ENCODE peak calls at places on chromosomes 7 and 10, in six cellular contexts. Y, E, V, X, F and W are unnamed samples.

GRCh38 chr10:44413416-44413815 is 28.5 kb upstream of the CXCL12 start:
- DNase-seq in F (no peak), V (no peak), E (no peak), Y (no peak), X (no peak), W (no peak)

GRCh38 chr7:140899883-140900282 is 24.8 kb downstream of the BRAF start:
- DNase-seq in X (no peak), F (no peak), E (no peak), Y (no peak), V (no peak), W (no peak)

GRCh38 chr7:34191766-34192550 is 286.6 kb downstream of the BMPER start:
- DNase-seq in X (no peak), F (no peak), V (no peak), E (no peak), Y (no peak), W (no peak)

GRCh38 chr7:54831644-54832095 is 72.7 kb upstream of the SEC61G start:
- DNase-seq in X (no peak), V (no peak), F (no peak), E (peak), Y (no peak), W (peak)

GRCh38 chr7:20197125-20197524 is 20.1 kb downstream of the MACC1 start:
- DNase-seq in X (no peak), E (no peak), V (no peak), F (no peak), Y (no peak), W (no peak)

GRCh38 chr10:124732931-124733536 is 11.1 kb downstream of the FAM53B start:
- DNase-seq in F (peak), V (peak), X (no peak), Y (peak), E (peak), W (no peak)

GRCh38 chr7:154953006-154953684 is 49.8 kb downstream of the PAXIP1 start:
- DNase-seq in V (no peak), F (peak), X (peak), E (peak), Y (peak), W (no peak)

GRCh38 chr10:35422236-35422635 is 85.9 kb downstream of the CCNY start:
- DNase-seq in E (peak), X (no peak), Y (no peak), V (no peak), F (no peak), W (no peak)

GRCh38 chr10:5583525-5584175 is 58.9 kb downstream of the CALML3 start:
- DNase-seq in V (peak), Y (no peak), E (peak), F (no peak), X (no peak), W (peak)

GRCh38 chr10:108673756-108674155 is 1249.6 kb downstream of the XPNPEP1 start:
- DNase-seq in F (no peak), E (no peak), Y (no peak), V (no peak), X (no peak), W (no peak)

GRCh38 chr7:70631732-70632131 is 500.2 kb upstream of the GALNT17 start:
- DNase-seq in Y (no peak), E (no peak), V (no peak), X (no peak), F (no peak), W (no peak)

GRCh38 chr10:128629111-128630096 is 503.2 kb upstream of the MKI67 start:
- DNase-seq in X (peak), F (peak), E (peak), V (no peak), Y (no peak), W (peak)

GRCh38 chr7:1555813-1556540 is at the start of gene TMEM184A:
- DNase-seq in E (peak), Y (peak), V (no peak), F (peak), X (peak), W (peak)

GRCh38 chr7:140084972-140085371 is 22.2 kb upstream of the PARP12 start:
- DNase-seq in V (no peak), Y (peak), E (no peak), X (no peak), F (no peak), W (no peak)

GRCh38 chr10:33008499-33009243 is 50.6 kb upstream of the ITGB1 start:
- DNase-seq in X (no peak), Y (peak), E (peak), F (no peak), V (peak), W (peak)

GRCh38 chr7:77393261-77393660 is 22.9 kb downstream of the GSAP start:
- DNase-seq in V (no peak), Y (no peak), X (no peak), F (no peak), E (peak), W (peak)

GRCh38 chr7:122303522-122303970 is 1.0 kb downstream of the FEZF1 start:
- DNase-seq in X (no peak), F (no peak), E (no peak), Y (no peak), V (no peak), W (no peak)

GRCh38 chr10:43137701-43137970 is 609 bp upstream of the CSGALNACT2 start:
- DNase-seq in V (peak), Y (peak), F (peak), X (peak), E (no peak), W (no peak)

GRCh38 chr7:80749270-80749669 is 110.8 kb downstream of the CD36 start:
- DNase-seq in X (no peak), F (no peak), Y (no peak), E (no peak), V (no peak), W (no peak)

GRCh38 chr10:90288403-90288933 is 569.4 kb downstream of the HTR7 start:
- DNase-seq in E (peak), F (no peak), V (no peak), X (no peak), Y (no peak), W (peak)

GRCh38 chr7:117194445-117194844 is 128.4 kb downstream of the WNT2 start:
- DNase-seq in Y (no peak), F (no peak), V (no peak), E (no peak), X (no peak), W (no peak)

GRCh38 chr10:103653581-103654020 is 160.1 kb downstream of the NEURL1 start:
- DNase-seq in Y (no peak), F (no peak), E (no peak), V (no peak), X (no peak), W (peak)

GRCh38 chr10:7532723-7533498 is 122.1 kb upstream of the SFMBT2 start:
- DNase-seq in Y (no peak), X (no peak), V (no peak), F (no peak), E (no peak), W (no peak)

GRCh38 chr7:25803117-25803887 is 348.7 kb upstream of the NFE2L3 start:
- DNase-seq in X (no peak), Y (no peak), E (no peak), F (no peak), V (no peak), W (no peak)

GRCh38 chr10:93463723-93464511 is 18.2 kb downstream of the MYOF start:
- DNase-seq in Y (no peak), X (no peak), E (no peak), F (peak), V (no peak), W (no peak)

GRCh38 chr7:141674702-141675101 is 27.3 kb downstream of the DENND11 start:
- DNase-seq in Y (no peak), E (no peak), X (no peak), V (no peak), F (no peak), W (no peak)

GRCh38 chr10:7788640-7789335 is 811 bp downstream of the ATP5F1C start:
- DNase-seq in V (peak), X (no peak), E (peak), Y (no peak), F (no peak), W (peak)

GRCh38 chr10:122089343-122090015 is 100.5 kb downstream of the TACC2 start:
- DNase-seq in X (no peak), V (no peak), Y (no peak), E (peak), F (no peak), W (peak)

GRCh38 chr10:30589441-30589840 is 40.1 kb downstream of the LYZL2 start:
- DNase-seq in V (no peak), F (no peak), X (no peak), E (no peak), Y (no peak), W (no peak)

GRCh38 chr7:39607865-39608264 is 15.5 kb upstream of the RALA start:
- DNase-seq in V (no peak), Y (no peak), E (no peak), F (no peak), X (no peak), W (no peak)

GRCh38 chr7:12111461-12112405 is 99.4 kb upstream of the TMEM106B start:
- DNase-seq in E (no peak), F (no peak), X (no peak), V (no peak), Y (no peak), W (no peak)

GRCh38 chr10:129851941-129852650 is 112.0 kb downstream of the EBF3 start:
- DNase-seq in F (no peak), E (no peak), Y (no peak), X (no peak), V (no peak), W (no peak)

GRCh38 chr7:151271699-151272355 is 23.3 kb upstream of the SMARCD3 start:
- DNase-seq in F (peak), E (no peak), V (no peak), X (no peak), Y (no peak), W (no peak)

GRCh38 chr10:118114992-118115391 is 68.3 kb upstream of the RAB11FIP2 start:
- DNase-seq in V (no peak), F (no peak), Y (no peak), E (no peak), X (no peak), W (no peak)

GRCh38 chr10:12712284-12712983 is 289.1 kb downstream of the CCDC3 start:
- DNase-seq in F (no peak), X (no peak), V (no peak), E (no peak), Y (no peak), W (no peak)

GRCh38 chr10:12710157-12710556 is 291.4 kb downstream of the CCDC3 start:
- DNase-seq in X (no peak), F (no peak), E (no peak), V (no peak), Y (no peak), W (no peak)

GRCh38 chr10:12709516-12709915 is 292.0 kb downstream of the CCDC3 start:
- DNase-seq in V (no peak), X (peak), E (no peak), F (no peak), Y (no peak), W (peak)

GRCh38 chr10:12710594-12711343 is 290.7 kb downstream of the CCDC3 start:
- DNase-seq in V (peak), E (peak), F (peak), X (peak), Y (peak), W (peak)

GRCh38 chr10:12711344-12711708 is 290.2 kb downstream of the CCDC3 start:
- DNase-seq in Y (no peak), V (no peak), F (no peak), X (no peak), E (no peak), W (no peak)
- H3K27ac ChIP-seq in Y (no peak), V (no peak), F (no peak), X (peak), E (no peak), W (no peak)

DNA sequence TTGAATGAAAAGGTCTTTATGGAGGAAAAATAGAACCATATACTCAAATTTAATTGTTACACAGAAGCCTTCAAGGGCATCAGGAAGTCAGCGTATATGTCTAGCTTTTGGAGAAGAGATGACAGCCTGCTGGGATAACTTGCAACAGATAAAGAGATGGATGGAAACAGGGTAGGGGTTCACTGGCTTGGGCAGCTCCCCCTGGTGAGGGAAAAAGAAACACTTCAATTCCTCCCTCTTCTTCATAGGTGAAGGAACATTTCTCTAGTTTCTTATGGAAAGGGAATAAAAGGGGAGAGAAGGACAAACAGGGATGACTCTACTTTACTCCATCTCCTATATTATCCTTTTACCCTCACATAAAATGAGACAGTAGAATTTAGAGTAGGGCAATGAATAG is 635.7 kb downstream of the PHTF2 start:
- DNase-seq in V (no peak), X (no peak), F (no peak), E (no peak), Y (no peak), W (no peak)
- TF ChIP-seq CTCF in V (no peak), X (no peak), F (no peak), E (no peak), Y (no peak), W (no peak)

GRCh38 chr7:2869981-2870380 is 25.9 kb upstream of the GNA12 start:
- DNase-seq in X (no peak), Y (no peak), E (no peak), V (no peak), F (no peak), W (no peak)
- H3K27ac ChIP-seq in X (no peak), Y (peak), E (no peak), V (peak), F (no peak), W (peak)

DNA sequence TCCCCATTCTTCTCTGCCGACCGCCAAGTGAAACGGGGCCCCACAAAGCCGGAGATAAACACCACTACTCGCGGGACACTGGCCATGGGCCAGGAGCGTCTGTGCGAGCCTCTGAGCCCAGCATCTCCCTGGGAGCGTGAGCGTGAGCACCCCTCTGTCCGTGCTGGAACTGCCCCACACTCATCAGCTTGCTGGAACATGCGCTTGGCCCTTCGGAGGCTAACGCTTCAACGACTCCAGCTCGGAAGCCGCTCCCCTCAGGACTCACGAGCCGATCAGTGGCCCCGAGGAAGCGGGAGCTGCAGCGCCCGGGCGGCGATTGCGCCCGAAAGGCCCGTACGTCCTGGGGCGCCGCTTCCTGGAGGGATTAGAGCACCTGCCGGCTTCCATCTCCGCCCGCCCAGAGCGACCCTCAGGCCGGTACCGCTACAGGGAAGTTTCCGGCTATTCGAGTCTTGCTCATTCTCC is 1.2 kb downstream of the TLL2 start:
- DNase-seq in Y (no peak), V (peak), X (no peak), F (peak), E (no peak), W (no peak)
- TF ChIP-seq CTCF in Y (no peak), V (no peak), X (no peak), F (no peak), E (no peak), W (no peak)

DNA sequence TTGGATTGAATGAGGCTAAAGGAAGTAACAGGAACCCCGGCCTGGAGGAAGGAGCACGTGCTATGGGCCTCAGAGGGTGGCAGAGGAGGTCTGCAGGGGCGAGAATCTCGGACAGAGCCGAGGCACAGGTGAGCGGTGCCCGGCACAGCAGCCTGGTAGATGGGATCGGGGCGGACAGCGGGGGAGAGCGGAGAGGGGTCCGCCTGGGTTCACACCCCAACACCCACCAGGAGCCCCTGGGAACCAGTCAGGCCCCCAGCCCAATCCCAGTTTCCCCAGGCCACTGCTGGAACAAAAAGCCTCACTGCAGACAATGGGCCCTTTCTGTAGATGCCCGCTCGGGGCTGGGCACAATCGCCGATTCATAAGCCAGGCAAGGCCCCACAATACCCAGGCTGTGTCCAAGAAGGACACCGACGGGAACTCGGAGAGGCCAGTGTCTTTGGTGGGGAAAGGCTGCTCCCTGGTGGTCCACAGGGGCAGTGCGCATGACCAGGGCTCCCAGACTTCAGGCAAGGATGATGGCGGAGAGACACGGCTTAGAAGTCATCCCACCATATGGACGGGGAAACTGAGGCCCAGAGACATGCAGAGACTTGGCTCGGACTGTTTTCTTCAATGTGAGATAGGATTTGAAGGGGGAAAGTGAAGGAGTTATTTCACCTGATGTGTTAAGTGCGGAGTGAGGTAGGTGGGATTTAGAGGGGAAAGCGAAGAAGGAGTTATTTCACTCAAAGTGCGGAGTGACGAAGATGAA is 106.9 kb upstream of the GPR26 start:
- DNase-seq in E (peak), V (peak), X (peak), F (peak), Y (peak), W (peak)
- H3K27ac ChIP-seq in E (no peak), V (no peak), X (no peak), F (no peak), Y (no peak), W (no peak)

GRCh38 chr7:100427762-100428198 is 723 bp downstream of the ZCWPW1 start:
- DNase-seq in Y (no peak), V (no peak), E (no peak), X (no peak), F (no peak), W (no peak)
- TF ChIP-seq CTCF in Y (no peak), V (no peak), E (no peak), X (no peak), F (no peak), W (no peak)

GRCh38 chr7:4133491-4134044 is 548.5 kb upstream of the FOXK1 start:
- DNase-seq in X (no peak), V (no peak), Y (no peak), E (no peak), F (no peak), W (no peak)
- H3K27ac ChIP-seq in X (no peak), V (no peak), Y (no peak), E (no peak), F (no peak), W (no peak)

GRCh38 chr10:100341953-100342626 is 4.9 kb upstream of the SCD start:
- DNase-seq in X (peak), Y (peak), V (peak), E (peak), F (peak), W (peak)
- TF ChIP-seq CTCF in X (peak), Y (peak), V (peak), E (peak), F (peak), W (peak)

DNA sequence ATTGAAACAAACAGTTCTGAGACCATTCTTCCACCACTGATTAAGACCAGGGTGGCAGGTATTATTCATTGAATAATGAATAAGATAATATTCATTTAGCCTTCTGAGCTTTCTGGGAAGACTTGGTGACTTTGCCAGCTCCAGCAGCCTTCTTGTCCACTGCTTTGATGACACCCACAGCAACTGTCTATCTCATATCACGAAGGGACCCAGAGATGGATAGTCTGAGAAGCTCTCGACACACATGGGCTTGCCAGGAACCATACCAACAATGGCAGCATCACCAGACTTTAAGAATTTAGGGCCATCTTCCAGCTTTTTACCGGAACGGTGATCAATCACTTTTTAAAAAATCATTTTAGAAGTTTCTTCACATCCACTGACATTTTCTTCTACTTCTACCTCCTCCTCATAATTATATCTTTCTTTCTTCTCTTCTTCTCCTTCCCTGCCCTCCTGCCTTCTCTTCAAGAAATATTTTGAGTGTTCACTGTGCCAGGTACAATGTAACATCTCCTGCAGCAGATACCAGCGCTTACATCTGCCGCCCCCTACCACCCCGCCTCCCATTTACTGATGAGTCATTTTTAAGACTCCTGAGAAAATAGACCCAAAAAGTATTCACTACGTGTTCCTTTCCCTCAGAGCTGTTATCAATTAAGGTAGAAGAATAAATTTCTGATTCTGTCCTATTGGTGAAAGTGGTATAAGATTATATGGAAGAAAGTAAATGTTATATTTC is 101.7 kb downstream of the VTI1A start:
- DNase-seq in F (no peak), E (no peak), X (no peak), Y (no peak), V (no peak), W (no peak)
- H3K27ac ChIP-seq in F (no peak), E (no peak), X (no peak), Y (no peak), V (no peak), W (no peak)